ENCODE peak calls at places on chromosomes 12 and 14, in ten cellular contexts. One of them, this sample, is unnamed.

GRCh38 chr14:103520657-103521437 is 1.8 kb downstream of the CKB start:
- DNase-seq in GM06990: peak
- DNase-seq in heart left ventricle: peak
- DNase-seq in endothelial cell: peak
- DNase-seq in CD4-positive, alpha-beta T cell: peak
- DNase-seq in MM.1S: peak
- DNase-seq in CD8-positive, alpha-beta T cell: peak
- DNase-seq in lower leg skin: peak
- DNase-seq in fibroblast of lung: peak
- DNase-seq in mucosa of descending colon: peak
- DNase-seq in this sample: peak

GRCh38 chr12:5516781-5517180 is 84.9 kb downstream of the NTF3 start:
- DNase-seq in GM06990: no peak
- DNase-seq in heart left ventricle: no peak
- DNase-seq in endothelial cell: no peak
- DNase-seq in CD4-positive, alpha-beta T cell: no peak
- DNase-seq in MM.1S: no peak
- DNase-seq in CD8-positive, alpha-beta T cell: no peak
- DNase-seq in lower leg skin: peak
- DNase-seq in fibroblast of lung: no peak
- DNase-seq in mucosa of descending colon: no peak
- DNase-seq in this sample: no peak

GRCh38 chr12:55034218-55034617 is 14.4 kb downstream of the NEUROD4 start:
- DNase-seq in GM06990: no peak
- DNase-seq in heart left ventricle: no peak
- DNase-seq in endothelial cell: no peak
- DNase-seq in CD4-positive, alpha-beta T cell: no peak
- DNase-seq in MM.1S: no peak
- DNase-seq in CD8-positive, alpha-beta T cell: no peak
- DNase-seq in lower leg skin: no peak
- DNase-seq in fibroblast of lung: no peak
- DNase-seq in mucosa of descending colon: no peak
- DNase-seq in this sample: no peak

GRCh38 chr12:80778005-80778541 is 61.4 kb downstream of the MYF5 start:
- DNase-seq in GM06990: peak
- DNase-seq in heart left ventricle: peak
- DNase-seq in endothelial cell: no peak
- DNase-seq in CD4-positive, alpha-beta T cell: no peak
- DNase-seq in MM.1S: peak
- DNase-seq in CD8-positive, alpha-beta T cell: no peak
- DNase-seq in lower leg skin: no peak
- DNase-seq in fibroblast of lung: peak
- DNase-seq in mucosa of descending colon: no peak
- DNase-seq in this sample: no peak

GRCh38 chr14:60174352-60175254 is 9.4 kb upstream of the DHRS7 start:
- DNase-seq in GM06990: no peak
- DNase-seq in heart left ventricle: no peak
- DNase-seq in endothelial cell: no peak
- DNase-seq in CD4-positive, alpha-beta T cell: no peak
- DNase-seq in MM.1S: no peak
- DNase-seq in CD8-positive, alpha-beta T cell: no peak
- DNase-seq in lower leg skin: no peak
- DNase-seq in fibroblast of lung: no peak
- DNase-seq in mucosa of descending colon: no peak
- DNase-seq in this sample: no peak

GRCh38 chr12:51147309-51147708 is 25.6 kb downstream of the TFCP2 start:
- DNase-seq in GM06990: no peak
- DNase-seq in heart left ventricle: no peak
- DNase-seq in endothelial cell: no peak
- DNase-seq in CD4-positive, alpha-beta T cell: no peak
- DNase-seq in MM.1S: no peak
- DNase-seq in CD8-positive, alpha-beta T cell: no peak
- DNase-seq in lower leg skin: no peak
- DNase-seq in fibroblast of lung: no peak
- DNase-seq in mucosa of descending colon: no peak
- DNase-seq in this sample: no peak

GRCh38 chr12:45553204-45553603 is 176.3 kb upstream of the ARID2 start:
- DNase-seq in GM06990: no peak
- DNase-seq in heart left ventricle: no peak
- DNase-seq in endothelial cell: no peak
- DNase-seq in CD4-positive, alpha-beta T cell: no peak
- DNase-seq in MM.1S: no peak
- DNase-seq in CD8-positive, alpha-beta T cell: no peak
- DNase-seq in lower leg skin: no peak
- DNase-seq in fibroblast of lung: no peak
- DNase-seq in mucosa of descending colon: no peak
- DNase-seq in this sample: no peak

GRCh38 chr12:12024958-12025682 is 45.6 kb upstream of the BCL2L14 start:
- DNase-seq in GM06990: peak
- DNase-seq in heart left ventricle: no peak
- DNase-seq in endothelial cell: no peak
- DNase-seq in CD4-positive, alpha-beta T cell: no peak
- DNase-seq in MM.1S: peak
- DNase-seq in CD8-positive, alpha-beta T cell: no peak
- DNase-seq in lower leg skin: no peak
- DNase-seq in fibroblast of lung: no peak
- DNase-seq in mucosa of descending colon: peak
- DNase-seq in this sample: no peak

GRCh38 chr14:94307410-94307992 is 14.4 kb upstream of the SERPINA10 start:
- DNase-seq in GM06990: no peak
- DNase-seq in heart left ventricle: no peak
- DNase-seq in endothelial cell: no peak
- DNase-seq in CD4-positive, alpha-beta T cell: no peak
- DNase-seq in MM.1S: no peak
- DNase-seq in CD8-positive, alpha-beta T cell: no peak
- DNase-seq in lower leg skin: no peak
- DNase-seq in fibroblast of lung: no peak
- DNase-seq in mucosa of descending colon: no peak
- DNase-seq in this sample: no peak

GRCh38 chr12:22692964-22693555 is 68.1 kb downstream of the ETNK1 start:
- DNase-seq in GM06990: peak
- DNase-seq in heart left ventricle: no peak
- DNase-seq in endothelial cell: no peak
- DNase-seq in CD4-positive, alpha-beta T cell: no peak
- DNase-seq in MM.1S: no peak
- DNase-seq in CD8-positive, alpha-beta T cell: no peak
- DNase-seq in lower leg skin: no peak
- DNase-seq in fibroblast of lung: no peak
- DNase-seq in mucosa of descending colon: peak
- DNase-seq in this sample: no peak

GRCh38 chr14:69901113-69901951 is 22.1 kb downstream of the SMOC1 start:
- DNase-seq in GM06990: no peak
- DNase-seq in heart left ventricle: no peak
- DNase-seq in endothelial cell: no peak
- DNase-seq in CD4-positive, alpha-beta T cell: no peak
- DNase-seq in MM.1S: no peak
- DNase-seq in CD8-positive, alpha-beta T cell: no peak
- DNase-seq in lower leg skin: no peak
- DNase-seq in fibroblast of lung: peak
- DNase-seq in mucosa of descending colon: no peak
- DNase-seq in this sample: no peak

GRCh38 chr12:132170094-132170636 is 25.9 kb downstream of the NOC4L start:
- DNase-seq in GM06990: no peak
- DNase-seq in heart left ventricle: no peak
- DNase-seq in endothelial cell: no peak
- DNase-seq in CD4-positive, alpha-beta T cell: no peak
- DNase-seq in MM.1S: no peak
- DNase-seq in CD8-positive, alpha-beta T cell: no peak
- DNase-seq in lower leg skin: no peak
- DNase-seq in fibroblast of lung: peak
- DNase-seq in mucosa of descending colon: peak
- DNase-seq in this sample: no peak

GRCh38 chr14:104536942-104537612 is 42.5 kb upstream of the C14orf180 start:
- DNase-seq in GM06990: no peak
- DNase-seq in heart left ventricle: no peak
- DNase-seq in endothelial cell: no peak
- DNase-seq in CD4-positive, alpha-beta T cell: no peak
- DNase-seq in MM.1S: no peak
- DNase-seq in CD8-positive, alpha-beta T cell: no peak
- DNase-seq in lower leg skin: peak
- DNase-seq in fibroblast of lung: peak
- DNase-seq in mucosa of descending colon: peak
- DNase-seq in this sample: no peak

DNA sequence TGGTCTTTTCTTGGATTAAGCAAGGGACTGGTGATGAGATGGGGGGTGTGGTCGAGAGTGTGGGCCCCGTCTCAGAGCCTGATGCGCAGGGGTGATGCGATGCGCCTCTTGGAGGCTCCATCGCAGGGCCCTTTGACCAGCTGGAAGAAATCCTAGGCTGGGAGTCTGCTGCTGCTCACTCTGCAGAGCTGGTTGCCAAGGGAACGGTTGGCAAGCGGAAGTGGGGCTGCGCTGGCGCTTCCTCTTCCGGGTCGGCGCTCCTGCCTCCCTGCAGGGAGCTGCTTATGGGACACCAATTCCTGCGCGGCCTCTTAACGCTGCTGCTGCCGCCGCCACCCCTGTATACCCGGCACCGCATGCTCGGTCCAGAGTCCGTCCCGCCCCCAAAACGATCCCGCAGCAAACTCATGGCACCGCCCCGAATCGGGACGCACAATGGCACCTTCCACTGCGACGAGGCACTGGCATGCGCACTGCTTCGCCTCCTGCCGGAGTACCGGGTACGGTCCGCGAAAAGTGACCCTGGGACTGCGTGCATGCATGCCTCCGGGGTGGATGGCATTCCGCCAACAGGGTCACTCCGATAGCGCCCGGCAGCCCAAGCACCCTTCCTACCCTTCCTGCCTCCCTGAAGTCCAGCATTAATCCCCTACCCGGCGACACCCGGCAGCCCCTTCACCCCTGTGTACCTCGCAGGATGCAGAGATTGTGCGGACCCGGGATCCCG is at the start of gene MYG1:
- DNase-seq in GM06990: peak
- DNase-seq in heart left ventricle: peak
- DNase-seq in endothelial cell: peak
- DNase-seq in CD4-positive, alpha-beta T cell: peak
- DNase-seq in MM.1S: peak
- DNase-seq in CD8-positive, alpha-beta T cell: peak
- DNase-seq in lower leg skin: peak
- DNase-seq in fibroblast of lung: peak
- DNase-seq in mucosa of descending colon: peak
- DNase-seq in this sample: peak
- TF ChIP-seq CTCF in GM06990: peak
- TF ChIP-seq CTCF in heart left ventricle: no peak
- TF ChIP-seq CTCF in endothelial cell: no peak
- TF ChIP-seq CTCF in CD4-positive, alpha-beta T cell: no peak
- TF ChIP-seq CTCF in MM.1S: peak
- TF ChIP-seq CTCF in CD8-positive, alpha-beta T cell: peak
- TF ChIP-seq CTCF in lower leg skin: no peak
- TF ChIP-seq CTCF in fibroblast of lung: peak
- TF ChIP-seq CTCF in mucosa of descending colon: no peak
- TF ChIP-seq CTCF in this sample: no peak

GRCh38 chr14:49895480-49895879 is 2.6 kb downstream of the ARF6 start:
- DNase-seq in GM06990: no peak
- DNase-seq in heart left ventricle: no peak
- DNase-seq in endothelial cell: no peak
- DNase-seq in CD4-positive, alpha-beta T cell: no peak
- DNase-seq in MM.1S: no peak
- DNase-seq in CD8-positive, alpha-beta T cell: no peak
- DNase-seq in lower leg skin: no peak
- DNase-seq in fibroblast of lung: no peak
- DNase-seq in mucosa of descending colon: no peak
- DNase-seq in this sample: no peak

GRCh38 chr14:49897414-49897813 is 4.5 kb downstream of the ARF6 start:
- DNase-seq in GM06990: no peak
- DNase-seq in heart left ventricle: no peak
- DNase-seq in endothelial cell: no peak
- DNase-seq in CD4-positive, alpha-beta T cell: no peak
- DNase-seq in MM.1S: no peak
- DNase-seq in CD8-positive, alpha-beta T cell: no peak
- DNase-seq in lower leg skin: no peak
- DNase-seq in fibroblast of lung: no peak
- DNase-seq in mucosa of descending colon: no peak
- DNase-seq in this sample: no peak

GRCh38 chr14:49898485-49898884 is 5.6 kb downstream of the ARF6 start:
- DNase-seq in GM06990: no peak
- DNase-seq in heart left ventricle: no peak
- DNase-seq in endothelial cell: no peak
- DNase-seq in CD4-positive, alpha-beta T cell: no peak
- DNase-seq in MM.1S: no peak
- DNase-seq in CD8-positive, alpha-beta T cell: no peak
- DNase-seq in lower leg skin: peak
- DNase-seq in fibroblast of lung: no peak
- DNase-seq in mucosa of descending colon: no peak
- DNase-seq in this sample: no peak

GRCh38 chr14:49897965-49898364 is 5.1 kb downstream of the ARF6 start:
- DNase-seq in GM06990: no peak
- DNase-seq in heart left ventricle: no peak
- DNase-seq in endothelial cell: no peak
- DNase-seq in CD4-positive, alpha-beta T cell: no peak
- DNase-seq in MM.1S: no peak
- DNase-seq in CD8-positive, alpha-beta T cell: no peak
- DNase-seq in lower leg skin: no peak
- DNase-seq in fibroblast of lung: no peak
- DNase-seq in mucosa of descending colon: no peak
- DNase-seq in this sample: no peak

DNA sequence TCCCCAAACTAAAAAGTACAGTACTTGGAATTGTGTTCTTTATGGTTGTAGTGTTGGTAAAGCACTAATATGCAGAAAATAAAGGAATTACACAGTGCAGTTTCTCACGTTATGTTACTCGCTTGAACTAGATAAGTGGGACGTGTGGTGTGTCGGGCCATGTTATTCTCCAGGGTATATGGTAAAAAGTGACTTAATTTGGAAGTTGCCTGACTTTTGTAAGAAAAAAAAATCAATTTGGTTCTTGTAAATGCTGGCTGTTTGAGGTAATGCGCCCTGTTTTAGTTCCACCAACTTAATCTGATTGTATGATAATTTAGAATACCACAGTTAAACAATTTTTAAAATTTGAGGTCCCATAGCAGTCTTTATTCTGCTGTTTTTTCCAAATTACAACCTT is 4.1 kb downstream of the ARF6 start:
- DNase-seq in GM06990: no peak
- DNase-seq in heart left ventricle: no peak
- DNase-seq in endothelial cell: no peak
- DNase-seq in CD4-positive, alpha-beta T cell: no peak
- DNase-seq in MM.1S: no peak
- DNase-seq in CD8-positive, alpha-beta T cell: no peak
- DNase-seq in lower leg skin: no peak
- DNase-seq in fibroblast of lung: no peak
- DNase-seq in mucosa of descending colon: no peak
- DNase-seq in this sample: no peak
- TF ChIP-seq CTCF in GM06990: no peak
- TF ChIP-seq CTCF in heart left ventricle: no peak
- TF ChIP-seq CTCF in endothelial cell: no peak
- TF ChIP-seq CTCF in CD4-positive, alpha-beta T cell: no peak
- TF ChIP-seq CTCF in MM.1S: no peak
- TF ChIP-seq CTCF in CD8-positive, alpha-beta T cell: no peak
- TF ChIP-seq CTCF in lower leg skin: no peak
- TF ChIP-seq CTCF in fibroblast of lung: no peak
- TF ChIP-seq CTCF in mucosa of descending colon: no peak
- TF ChIP-seq CTCF in this sample: no peak

GRCh38 chr14:61380984-61381383 is 59.6 kb downstream of the PRKCH start:
- DNase-seq in GM06990: no peak
- DNase-seq in heart left ventricle: no peak
- DNase-seq in endothelial cell: no peak
- DNase-seq in CD4-positive, alpha-beta T cell: no peak
- DNase-seq in MM.1S: no peak
- DNase-seq in CD8-positive, alpha-beta T cell: no peak
- DNase-seq in lower leg skin: no peak
- DNase-seq in fibroblast of lung: no peak
- DNase-seq in mucosa of descending colon: no peak
- DNase-seq in this sample: no peak
- TF ChIP-seq CTCF in GM06990: no peak
- TF ChIP-seq CTCF in heart left ventricle: no peak
- TF ChIP-seq CTCF in endothelial cell: no peak
- TF ChIP-seq CTCF in CD4-positive, alpha-beta T cell: no peak
- TF ChIP-seq CTCF in MM.1S: no peak
- TF ChIP-seq CTCF in CD8-positive, alpha-beta T cell: peak
- TF ChIP-seq CTCF in lower leg skin: no peak
- TF ChIP-seq CTCF in fibroblast of lung: no peak
- TF ChIP-seq CTCF in mucosa of descending colon: no peak
- TF ChIP-seq CTCF in this sample: no peak

GRCh38 chr14:100645200-100645985 is 58.2 kb upstream of the BEGAIN start:
- DNase-seq in GM06990: peak
- DNase-seq in heart left ventricle: peak
- DNase-seq in endothelial cell: peak
- DNase-seq in CD4-positive, alpha-beta T cell: peak
- DNase-seq in MM.1S: peak
- DNase-seq in CD8-positive, alpha-beta T cell: peak
- DNase-seq in lower leg skin: peak
- DNase-seq in fibroblast of lung: peak
- DNase-seq in mucosa of descending colon: peak
- DNase-seq in this sample: peak
- TF ChIP-seq CTCF in GM06990: peak
- TF ChIP-seq CTCF in heart left ventricle: peak
- TF ChIP-seq CTCF in endothelial cell: peak
- TF ChIP-seq CTCF in CD4-positive, alpha-beta T cell: peak
- TF ChIP-seq CTCF in MM.1S: peak
- TF ChIP-seq CTCF in CD8-positive, alpha-beta T cell: peak
- TF ChIP-seq CTCF in lower leg skin: no peak
- TF ChIP-seq CTCF in fibroblast of lung: peak
- TF ChIP-seq CTCF in mucosa of descending colon: peak
- TF ChIP-seq CTCF in this sample: peak

This sample was measured in nephron progenitor cell.